ENCODE peak calls at places on chromosomes 5 and 9, in eight cellular contexts. K is RWPE2; W is CD8-positive, alpha-beta T cell; C is iris pigment epithelial cell; U is NCI-H1092 treated with DMSO at 0.1 percent for 48 hours; D is suprapubic skin; I is activated CD8-positive, alpha-beta memory T cell treated with anti-CD3 and anti-CD28 coated beads, Interleukin-2, amount 50 U/mL, for 48 hours; B is effector CD8-positive, alpha-beta T cell. A is an unnamed sample.

GRCh38 chr5:135448071-135448704 is 1.0 kb upstream of the DCANP1 start:
- DNase-seq in W (no peak), C (no peak), U (no peak), K (no peak), B (no peak), I (peak; percentile 18), D (peak; percentile 26), A (no peak)

GRCh38 chr9:35563791-35564197 is 41.3 kb upstream of the TESK1 start:
- DNase-seq in B (no peak), K (no peak), I (peak; percentile 40), D (peak; percentile 81), W (no peak), C (peak; percentile 22), U (no peak), A (no peak)

GRCh38 chr5:145056805-145057204 is 778.3 kb downstream of the PRELID2 start:
- DNase-seq in D (no peak), W (no peak), C (peak; percentile 81), I (no peak), B (no peak), K (no peak), U (no peak), A (no peak)

GRCh38 chr5:134140530-134141201 is 26.2 kb downstream of the TCF7 start:
- DNase-seq in B (peak; percentile 46), K (peak; percentile 88), D (peak; percentile 83), W (no peak), I (peak; percentile 77), U (no peak), C (peak; percentile 72), A (peak; percentile 81)

GRCh38 chr5:59065551-59065950 is 482.7 kb downstream of the RAB3C start:
- DNase-seq in D (no peak), K (no peak), I (no peak), B (no peak), U (no peak), W (no peak), C (peak; percentile 81), A (no peak)

GRCh38 chr9:93540305-93540704 is 36.1 kb upstream of the PHF2 start:
- DNase-seq in I (no peak), B (no peak), K (no peak), U (no peak), C (no peak), W (no peak), D (no peak), A (no peak)

GRCh38 chr9:6929428-6929827 is 171.7 kb downstream of the KDM4C start:
- DNase-seq in D (no peak), C (peak; percentile 15), B (no peak), K (no peak), U (no peak), W (no peak), I (no peak), A (no peak)

GRCh38 chr9:111627260-111627963 is 3.7 kb upstream of the DNAJC25 start:
- DNase-seq in B (no peak), I (no peak), D (no peak), K (no peak), U (no peak), C (no peak), W (no peak), A (no peak)

GRCh38 chr5:78495800-78496199 is 135.4 kb downstream of the SCAMP1 start:
- DNase-seq in U (no peak), W (no peak), D (no peak), C (no peak), K (no peak), B (no peak), I (no peak), A (no peak)

GRCh38 chr5:73030995-73031394 is 75.2 kb downstream of the FCHO2 start:
- DNase-seq in U (no peak), D (no peak), B (no peak), I (no peak), W (no peak), K (no peak), C (peak; percentile 84), A (no peak)

GRCh38 chr5:168712280-168712924 is 133.2 kb upstream of the PANK3 start:
- DNase-seq in B (no peak), K (peak; percentile 85), C (peak; percentile 97), W (no peak), U (no peak), I (peak; percentile 29), D (peak; percentile 38), A (no peak)

GRCh38 chr5:141362719-141363118 is 1.2 kb upstream of the PCDHGA5 start:
- DNase-seq in D (no peak), I (no peak), U (no peak), K (no peak), C (no peak), W (no peak), B (no peak), A (no peak)

GRCh38 chr5:31987985-31988710 is 186.0 kb downstream of the GOLPH3 start:
- DNase-seq in C (peak; percentile 94), U (no peak), I (no peak), K (peak; percentile 97), B (no peak), D (peak; percentile 45), W (no peak), A (no peak)

GRCh38 chr5:144815131-144815530 is 644.5 kb downstream of the KCTD16 start:
- DNase-seq in K (no peak), B (no peak), I (no peak), C (no peak), W (no peak), U (no peak), D (no peak), A (no peak)

GRCh38 chr5:111518747-111519146 is 6.4 kb upstream of the STARD4 start:
- DNase-seq in U (no peak), C (no peak), K (no peak), I (no peak), W (no peak), B (no peak), D (no peak), A (no peak)

GRCh38 chr5:124736111-124736813 is 10.2 kb downstream of the ZNF608 start:
- DNase-seq in K (no peak), C (peak; percentile 84), I (no peak), D (no peak), U (no peak), W (no peak), B (no peak), A (no peak)

GRCh38 chr9:110389148-110389783 is 51.6 kb upstream of the TXNDC8 start:
- DNase-seq in W (no peak), D (no peak), U (no peak), I (no peak), B (no peak), K (no peak), C (no peak), A (no peak)

GRCh38 chr5:164296603-164297080 is 791.2 kb downstream of the MAT2B start:
- DNase-seq in W (no peak), I (no peak), C (peak; percentile 11), D (no peak), U (no peak), B (no peak), K (no peak), A (no peak)

GRCh38 chr9:2761424-2761823 is 44.1 kb downstream of the KCNV2 start:
- DNase-seq in U (no peak), C (no peak), K (no peak), B (no peak), D (no peak), W (no peak), I (no peak), A (no peak)

GRCh38 chr9:134885647-134886412 is 5.2 kb downstream of the FCN2 start:
- DNase-seq in B (no peak), I (peak; percentile 25), C (no peak), K (no peak), W (no peak), D (no peak), U (no peak), A (no peak)

GRCh38 chr5:370311-370958 is 48.9 kb downstream of the AHRR start:
- DNase-seq in I (peak; percentile 49), D (peak; percentile 56), W (no peak), B (no peak), K (no peak), U (no peak), C (no peak), A (peak; percentile 14)

GRCh38 chr9:34591091-34591910 is 1.8 kb upstream of the CNTFR start:
- DNase-seq in I (peak; percentile 93), C (peak; percentile 73), B (peak; percentile 63), U (peak; percentile 60), K (peak; percentile 73), D (peak; percentile 94), W (peak; percentile 59), A (peak; percentile 92)